ENCODE peak calls at places on chromosomes 5 and 9, in four cellular contexts. J is K562, B is SK-N-SH, A is GM12878. X is an unnamed sample.

GRCh38 chr5:17395516-17395915 is 102.5 kb upstream of the TAF11L2 start:
- DNase-seq in B (no peak), A (no peak), J (no peak), X (no peak)

GRCh38 chr9:131578778-131579504 is 33.6 kb downstream of the PRRT1B start:
- DNase-seq in A (peak; percentile 16), B (peak; percentile 56), J (no peak), X (no peak)

GRCh38 chr9:97397220-97397619 is 14.7 kb upstream of the TDRD7 start:
- DNase-seq in J (no peak), B (no peak), A (peak; percentile 66), X (no peak)

GRCh38 chr5:135443329-135443960 is 3.7 kb downstream of the DCANP1 start:
- DNase-seq in A (no peak), J (no peak), B (no peak), X (no peak)

GRCh38 chr5:100697970-100698369 is 162.8 kb downstream of the FAM174A start:
- DNase-seq in A (no peak), J (no peak), B (no peak), X (no peak)

GRCh38 chr5:107430077-107430625 is 240.6 kb downstream of the EFNA5 start:
- DNase-seq in A (no peak), B (peak; percentile 34), J (no peak), X (no peak)

GRCh38 chr5:134438641-134439621 is 27.2 kb upstream of the CDKN2AIPNL start:
- DNase-seq in J (no peak), B (no peak), A (no peak), X (peak; percentile 26)

GRCh38 chr5:95823738-95824609 is 1.4 kb upstream of the GLRX start:
- DNase-seq in A (no peak), B (no peak), J (peak; percentile 45), X (peak; percentile 89)

GRCh38 chr5:135238622-135239460 is 160.2 kb downstream of the MACROH2A1 start:
- DNase-seq in J (no peak), B (no peak), A (no peak), X (no peak)

GRCh38 chr9:109600142-109600541 is 102.0 kb upstream of the PTPN3 start:
- DNase-seq in A (no peak), J (no peak), B (no peak), X (no peak)

GRCh38 chr9:71302776-71303175 is 181.4 kb upstream of the TRPM3 start:
- DNase-seq in J (no peak), A (no peak), B (no peak), X (no peak)

DNA sequence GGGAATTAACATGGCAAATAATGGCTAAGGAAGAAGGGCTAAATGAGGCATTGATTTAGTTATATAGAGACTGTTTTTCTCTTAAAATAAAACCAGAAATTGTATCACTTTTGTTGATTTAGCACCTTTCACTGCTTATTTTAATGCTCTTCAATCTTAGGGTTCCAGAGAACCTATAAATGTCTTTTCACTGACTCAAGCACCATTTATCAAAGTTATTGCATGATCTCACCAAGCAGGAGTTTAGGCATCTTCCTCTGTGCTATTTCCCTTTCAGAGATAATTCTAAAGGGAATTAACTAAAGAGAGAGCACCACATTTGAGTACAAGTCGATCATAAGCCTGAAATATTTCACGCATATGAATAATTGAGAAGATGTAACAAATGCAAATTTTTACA is 357.1 kb downstream of the CDH18 start:
- DNase-seq in A (no peak), J (no peak), B (no peak), X (no peak)
- TF ChIP-seq NFIC in A (no peak), J (no peak), B (no peak), X (no peak)

GRCh38 chr5:113502073-113502472 is 11.4 kb upstream of the YTHDC2 start:
- DNase-seq in A (no peak), B (no peak), J (no peak), X (no peak)

GRCh38 chr5:113503146-113503545 is 10.3 kb upstream of the YTHDC2 start:
- DNase-seq in B (no peak), J (no peak), A (no peak), X (no peak)

GRCh38 chr5:113507601-113508000 is 5.9 kb upstream of the YTHDC2 start:
- DNase-seq in B (no peak), A (no peak), J (no peak), X (no peak)

GRCh38 chr5:113508756-113509155 is 4.7 kb upstream of the YTHDC2 start:
- DNase-seq in B (no peak), A (no peak), J (no peak), X (no peak)

DNA sequence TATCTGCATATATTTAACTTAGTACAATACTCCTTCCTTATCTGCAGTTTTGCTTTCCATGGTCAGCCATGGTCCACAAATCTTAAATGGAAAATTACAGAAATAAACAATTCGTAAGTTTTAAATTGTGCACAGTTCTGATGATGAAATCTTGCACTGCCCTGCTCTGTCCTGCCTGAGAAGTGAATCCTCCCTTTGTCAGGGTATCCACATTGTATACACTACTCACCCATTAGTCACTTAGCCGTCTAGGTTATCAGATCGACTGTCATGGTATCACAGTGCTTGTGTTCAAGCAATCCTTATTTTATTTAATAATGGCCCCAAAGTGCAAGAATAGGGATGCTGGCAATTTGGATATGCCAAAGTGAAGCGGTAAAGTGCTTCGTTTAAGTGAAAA is 8.3 kb upstream of the YTHDC2 start:
- DNase-seq in J (no peak), B (no peak), A (no peak), X (peak; percentile 25)
- TF ChIP-seq NFIC in J (no peak), B (no peak), A (no peak), X (no peak)

DNA sequence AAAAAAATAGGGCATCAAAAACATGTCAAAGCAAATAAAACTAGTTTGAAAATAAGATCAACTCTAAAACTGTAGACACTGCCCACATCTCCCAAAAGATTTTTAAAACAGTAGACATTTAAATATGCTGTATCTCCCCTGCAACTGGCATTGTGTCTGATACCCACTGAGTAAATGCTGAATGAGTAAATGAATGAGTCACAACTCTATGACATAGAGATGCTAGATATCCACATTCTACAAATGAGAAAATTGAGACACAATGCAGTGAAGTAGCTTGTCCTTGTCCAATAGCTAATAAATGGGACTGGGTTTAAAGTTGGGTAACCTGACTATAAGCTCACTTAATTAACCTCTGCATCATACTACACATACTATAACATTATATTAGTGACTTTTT is 14.0 kb upstream of the MAP1B start:
- DNase-seq in B (no peak), A (no peak), J (no peak), X (no peak)
- TF ChIP-seq NFIC in B (no peak), A (no peak), J (no peak), X (no peak)

GRCh38 chr5:138349842-138350635 is 2.4 kb upstream of the KDM3B start:
- DNase-seq in B (no peak), J (no peak), A (no peak), X (no peak)

GRCh38 chr5:138352071-138352721 is at the start of gene KDM3B:
- DNase-seq in A (peak; percentile 55), J (peak; percentile 95), B (peak; percentile 99), X (peak; percentile 76)

GRCh38 chr5:138352722-138353549 is 451 bp downstream of the KDM3B start:
- DNase-seq in J (peak; percentile 83), A (no peak), B (peak; percentile 81), X (peak; percentile 26)

GRCh38 chr5:138351517-138351916 is 968 bp upstream of the KDM3B start:
- DNase-seq in B (no peak), J (no peak), A (no peak), X (no peak)

DNA sequence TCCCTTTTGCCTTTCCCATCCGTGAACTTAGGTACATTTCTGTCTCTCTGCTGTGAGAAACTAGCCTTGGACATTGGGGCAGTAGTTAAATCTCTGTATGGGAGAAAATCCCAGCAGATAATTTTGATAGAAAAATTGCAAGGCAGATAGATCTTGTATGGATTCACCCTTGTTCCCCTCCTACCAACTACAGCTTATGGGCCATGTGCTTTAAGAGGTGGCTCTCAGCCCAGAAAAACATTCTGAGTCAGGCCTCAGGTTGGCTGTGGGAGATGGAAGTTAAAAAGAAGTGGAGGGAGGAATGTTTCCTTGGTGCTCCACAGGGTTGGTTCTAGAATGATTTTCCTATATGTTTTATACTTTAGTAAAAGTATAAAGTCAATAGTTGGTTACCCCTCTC is 1.4 kb upstream of the KDM3B start:
- DNase-seq in A (no peak), B (no peak), J (no peak), X (no peak)
- TF ChIP-seq NFIC in A (no peak), B (no peak), J (no peak), X (no peak)

DNA sequence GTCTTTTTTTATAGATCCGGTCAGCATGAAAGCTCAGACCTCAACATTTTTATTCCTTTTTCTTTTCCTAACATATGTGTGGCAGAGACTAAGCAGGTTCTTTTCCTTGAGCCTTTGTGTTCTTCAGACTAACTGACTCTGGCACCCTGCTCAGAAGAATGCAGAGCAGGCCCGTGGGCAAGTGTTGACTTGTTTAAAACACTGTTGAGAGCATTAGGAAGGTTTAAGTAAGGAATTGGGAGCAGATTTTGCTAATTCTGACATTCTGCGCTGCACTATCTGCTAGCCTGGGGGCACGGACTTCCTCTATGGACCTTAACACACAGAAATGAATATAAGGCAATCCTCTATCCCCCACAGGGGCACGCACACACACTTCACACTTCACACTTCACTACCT is 182.5 kb upstream of the PIK3R1 start:
- DNase-seq in J (no peak), B (no peak), A (no peak), X (no peak)
- TF ChIP-seq NFIC in J (no peak), B (no peak), A (no peak), X (no peak)

X was measured in HepG2.